ENCODE peak calls at places on chromosome 6, in nine cellular contexts. J is right cardiac atrium; U is nephron progenitor cell; Q is activated T-cell treated with anti-CD3 and anti-CD28 coated beads, Interleukin-2, amount 50 U/mL, for 48 hours; Y is GM20000; D is posterior vena cava; T is NCI-H510A treated with DMSO at 0.1 percent for 48 hours; S is fibroblast of the aortic adventitia; F is NB4. V is an unnamed sample.

GRCh38 chr6:98463038-98463437 is 371.3 kb upstream of the POU3F2 start:
- DNase-seq in J (no peak), U (no peak), Q (no peak), Y (no peak), D (no peak), T (peak; percentile 45), S (no peak), F (no peak), V (no peak)

GRCh38 chr6:150756170-150756569 is 109.3 kb upstream of the MTHFD1L start:
- DNase-seq in J (no peak), U (no peak), Q (no peak), Y (no peak), D (no peak), T (no peak), S (no peak), F (no peak), V (no peak)

GRCh38 chr6:149037026-149037734 is 280.3 kb upstream of the TAB2 start:
- DNase-seq in J (no peak), U (peak; percentile 48), Q (no peak), Y (no peak), D (no peak), T (peak; percentile 12), S (no peak), F (no peak), V (no peak)

GRCh38 chr6:3712827-3713226 is 38.7 kb downstream of the PXDC1 start:
- DNase-seq in J (no peak), U (no peak), Q (no peak), Y (no peak), D (no peak), T (no peak), S (no peak), F (no peak), V (no peak)

GRCh38 chr6:150686566-150686965 is 86.9 kb downstream of the PLEKHG1 start:
- DNase-seq in J (no peak), U (no peak), Q (no peak), Y (no peak), D (no peak), T (no peak), S (no peak), F (no peak), V (no peak)

GRCh38 chr6:37861452-37861851 is 41.9 kb downstream of the ZFAND3 start:
- DNase-seq in J (no peak), U (no peak), Q (no peak), Y (no peak), D (no peak), T (no peak), S (no peak), F (peak; percentile 14), V (no peak)

GRCh38 chr6:22108199-22108598 is 188.6 kb downstream of the PRL start:
- DNase-seq in J (peak; percentile 46), U (no peak), Q (no peak), Y (no peak), D (no peak), T (no peak), S (peak; percentile 6), F (no peak), V (peak; percentile 13)

GRCh38 chr6:109579361-109579760 is 96.3 kb upstream of the ZBTB24 start:
- DNase-seq in J (no peak), U (no peak), Q (no peak), Y (peak; percentile 23), D (no peak), T (no peak), S (peak; percentile 1), F (no peak), V (no peak)

GRCh38 chr6:148548065-148548748 is 198.6 kb upstream of the UST start:
- DNase-seq in J (peak; percentile 86), U (no peak), Q (no peak), Y (no peak), D (no peak), T (no peak), S (peak; percentile 76), F (no peak), V (no peak)

GRCh38 chr6:15303162-15303919 is 57.5 kb downstream of the JARID2 start:
- DNase-seq in J (no peak), U (no peak), Q (no peak), Y (no peak), D (no peak), T (no peak), S (no peak), F (no peak), V (no peak)

GRCh38 chr6:1962201-1962600 is 283.2 kb downstream of the GMDS start:
- DNase-seq in J (no peak), U (no peak), Q (no peak), Y (no peak), D (no peak), T (no peak), S (no peak), F (no peak), V (no peak)

GRCh38 chr6:122735618-122736017 is 43.9 kb upstream of the FABP7 start:
- DNase-seq in J (no peak), U (no peak), Q (no peak), Y (no peak), D (no peak), T (no peak), S (no peak), F (no peak), V (no peak)

GRCh38 chr6:27544612-27545260 is 71.8 kb upstream of the ZNF184 start:
- DNase-seq in J (no peak), U (peak; percentile 29), Q (no peak), Y (no peak), D (no peak), T (no peak), S (no peak), F (no peak), V (no peak)

GRCh38 chr6:134373282-134373922 is 55.5 kb upstream of the SGK1 start:
- DNase-seq in J (peak; percentile 50), U (no peak), Q (no peak), Y (peak; percentile 64), D (peak; percentile 82), T (no peak), S (peak; percentile 92), F (peak; percentile 97), V (peak; percentile 94)

GRCh38 chr6:40723967-40724366 is 136.8 kb upstream of the LRFN2 start:
- DNase-seq in J (peak; percentile 50), U (no peak), Q (no peak), Y (no peak), D (no peak), T (no peak), S (no peak), F (no peak), V (peak; percentile 38)

GRCh38 chr6:42007286-42007685 is 43.0 kb upstream of the TAF8 start:
- DNase-seq in J (no peak), U (no peak), Q (no peak), Y (no peak), D (peak; percentile 10), T (peak; percentile 45), S (no peak), F (no peak), V (no peak)

GRCh38 chr6:146546440-146546839 is 2.8 kb downstream of the RAB32 start:
- DNase-seq in J (no peak), U (no peak), Q (no peak), Y (no peak), D (no peak), T (no peak), S (peak; percentile 97), F (peak; percentile 38), V (peak; percentile 80)

GRCh38 chr6:111124406-111124805 is 37.1 kb downstream of the SLC16A10 start:
- DNase-seq in J (no peak), U (no peak), Q (no peak), Y (no peak), D (no peak), T (no peak), S (no peak), F (no peak), V (no peak)

GRCh38 chr6:52992980-52993379 is 2.1 kb downstream of the GSTA4 start:
- DNase-seq in J (no peak), U (no peak), Q (no peak), Y (no peak), D (no peak), T (no peak), S (peak; percentile 72), F (peak; percentile 31), V (peak; percentile 42)

GRCh38 chr6:5213851-5214507 is 46.8 kb downstream of the LYRM4 start:
- DNase-seq in J (peak; percentile 47), U (no peak), Q (no peak), Y (no peak), D (no peak), T (no peak), S (peak; percentile 28), F (no peak), V (peak; percentile 79)

GRCh38 chr6:127586372-127586771 is 9.4 kb downstream of the C6orf58 start:
- DNase-seq in J (no peak), U (no peak), Q (no peak), Y (no peak), D (no peak), T (no peak), S (no peak), F (peak; percentile 4), V (no peak)

GRCh38 chr6:32854376-32855178 is 585 bp downstream of the PSMB9 start:
- DNase-seq in J (peak; percentile 62), U (no peak), Q (no peak), Y (peak; percentile 72), D (no peak), T (no peak), S (peak; percentile 50), F (peak; percentile 68), V (peak; percentile 68)

GRCh38 chr6:71262914-71263313 is 25.7 kb upstream of the OGFRL1 start:
- DNase-seq in J (peak; percentile 46), U (no peak), Q (no peak), Y (no peak), D (no peak), T (no peak), S (no peak), F (no peak), V (no peak)

GRCh38 chr6:101001012-101001411 is 119.9 kb upstream of the ASCC3 start:
- DNase-seq in J (no peak), U (no peak), Q (no peak), Y (no peak), D (no peak), T (no peak), S (no peak), F (peak; percentile 32), V (no peak)

GRCh38 chr6:131660195-131660594 is 23.1 kb downstream of the ENPP3 start:
- DNase-seq in J (no peak), U (no peak), Q (no peak), Y (no peak), D (no peak), T (no peak), S (peak; percentile 2), F (peak; percentile 87), V (peak; percentile 54)

GRCh38 chr6:22766979-22767378 is 197.6 kb downstream of the HDGFL1 start:
- DNase-seq in J (no peak), U (no peak), Q (no peak), Y (no peak), D (no peak), T (no peak), S (no peak), F (no peak), V (no peak)